ENCODE peak calls at places on chromosomes 6 and 20, in ten cellular contexts. K, D, J, M, W, G, R, L, E and B are unnamed samples.

GRCh38 chr20:31811198-31811597 is 8.0 kb upstream of the MYLK2 start:
- DNase-seq in J (no peak), L (no peak), K (no peak), M (no peak), D (no peak), G (no peak), R (no peak), W (no peak), E (no peak), B (no peak)

GRCh38 chr6:146890644-146891434 is 292.1 kb downstream of the ADGB start:
- DNase-seq in W (no peak), D (no peak), R (no peak), J (peak), E (no peak), M (no peak), G (no peak), K (no peak), L (peak), B (no peak)

GRCh38 chr6:45630314-45630713 is 252.6 kb upstream of the SUPT3H start:
- DNase-seq in J (no peak), L (no peak), G (no peak), D (no peak), M (no peak), E (no peak), K (no peak), W (no peak), R (no peak), B (no peak)

GRCh38 chr6:107973594-107973993 is 15.6 kb upstream of the SEC63 start:
- DNase-seq in K (no peak), M (no peak), J (no peak), W (no peak), E (no peak), R (no peak), D (no peak), G (no peak), L (no peak), B (no peak)

GRCh38 chr6:156587751-156588301 is 189.4 kb upstream of the ARID1B start:
- DNase-seq in L (no peak), D (no peak), E (no peak), W (no peak), G (no peak), K (no peak), J (no peak), R (no peak), M (no peak), B (peak)

GRCh38 chr6:7132398-7132797 is 24.6 kb downstream of the RREB1 start:
- DNase-seq in L (no peak), R (no peak), G (no peak), K (no peak), J (no peak), M (no peak), E (no peak), D (no peak), W (no peak), B (no peak)

GRCh38 chr6:108633436-108633835 is 72.7 kb downstream of the FOXO3 start:
- DNase-seq in K (no peak), G (no peak), L (no peak), W (no peak), M (no peak), E (no peak), D (no peak), R (no peak), J (no peak), B (no peak)

GRCh38 chr6:31813463-31813849 is 1.6 kb downstream of the HSPA1L start:
- DNase-seq in R (no peak), E (no peak), J (no peak), M (no peak), K (no peak), L (peak), W (no peak), G (no peak), D (no peak), B (no peak)

GRCh38 chr20:51573576-51574243 is 31.2 kb upstream of the NFATC2 start:
- DNase-seq in L (no peak), J (no peak), M (no peak), K (no peak), G (no peak), W (no peak), D (no peak), E (no peak), R (no peak), B (no peak)

GRCh38 chr20:22601361-22602141 is 17.2 kb upstream of the FOXA2 start:
- DNase-seq in L (no peak), M (no peak), W (no peak), D (no peak), J (no peak), R (no peak), G (no peak), K (no peak), E (no peak), B (peak)

GRCh38 chr20:17559338-17559737 is 10.5 kb upstream of the DSTN start:
- DNase-seq in G (no peak), W (no peak), K (no peak), J (no peak), M (no peak), L (no peak), E (no peak), D (no peak), R (peak), B (no peak)

GRCh38 chr6:13239530-13240455 is 88.5 kb downstream of the TBC1D7 start:
- DNase-seq in J (no peak), E (no peak), G (no peak), L (no peak), R (no peak), M (no peak), D (peak), W (no peak), K (no peak), B (no peak)

GRCh38 chr6:137913434-137913833 is 46.4 kb downstream of the TNFAIP3 start:
- DNase-seq in R (no peak), G (no peak), J (no peak), E (no peak), D (no peak), L (no peak), K (no peak), M (no peak), W (no peak), B (no peak)

GRCh38 chr20:40959325-40960092 is 69.1 kb upstream of the TOP1 start:
- DNase-seq in K (no peak), G (no peak), M (no peak), E (no peak), D (no peak), L (no peak), J (no peak), W (peak), R (no peak), B (no peak)

GRCh38 chr20:58084966-58085365 is 143.5 kb downstream of the ANKRD60 start:
- DNase-seq in G (no peak), D (no peak), J (no peak), L (no peak), K (no peak), W (no peak), R (no peak), M (no peak), E (no peak), B (no peak)

GRCh38 chr6:16334671-16335070 is 96.3 kb downstream of the GMPR start:
- DNase-seq in L (no peak), J (peak), E (peak), D (peak), K (no peak), W (no peak), M (no peak), G (peak), R (no peak), B (no peak)

GRCh38 chr20:5482791-5483190 is 166.0 kb upstream of the PROKR2 start:
- DNase-seq in R (no peak), D (peak), E (no peak), M (no peak), K (no peak), J (no peak), W (no peak), G (no peak), L (no peak), B (peak)

GRCh38 chr20:44231193-44231592 is 15.9 kb upstream of the GDAP1L1 start:
- DNase-seq in M (no peak), G (no peak), J (no peak), D (no peak), E (no peak), L (no peak), R (no peak), W (no peak), K (no peak), B (no peak)

GRCh38 chr20:56443654-56444540 is 24.5 kb upstream of the RTF2 start:
- DNase-seq in K (no peak), E (no peak), G (no peak), D (no peak), L (no peak), W (no peak), R (no peak), M (no peak), J (no peak), B (no peak)

GRCh38 chr6:158328446-158328845 is 16.2 kb downstream of the TULP4 start:
- DNase-seq in R (peak), G (no peak), J (no peak), E (no peak), L (no peak), K (no peak), D (no peak), M (no peak), W (no peak), B (peak)

GRCh38 chr6:5763871-5764270 is 242.9 kb downstream of the NRN1 start:
- DNase-seq in E (no peak), L (no peak), M (no peak), D (no peak), K (no peak), R (no peak), J (peak), W (peak), G (no peak), B (no peak)

GRCh38 chr6:16108996-16109658 is 19.8 kb upstream of the MYLIP start:
- DNase-seq in K (no peak), R (no peak), J (no peak), L (no peak), M (no peak), G (no peak), D (no peak), E (no peak), W (no peak), B (no peak)

GRCh38 chr20:1619861-1620444 is at the start of gene SIRPB1:
- DNase-seq in K (peak), M (no peak), G (no peak), R (no peak), W (peak), D (no peak), E (peak), L (no peak), J (no peak), B (no peak)

GRCh38 chr20:50298554-50299324 is 108.1 kb downstream of the CEBPB start:
- DNase-seq in R (no peak), E (no peak), M (no peak), L (no peak), G (no peak), D (no peak), K (no peak), W (no peak), J (no peak), B (no peak)

GRCh38 chr20:32524871-32525501 is 60.1 kb downstream of the NOL4L start:
- DNase-seq in E (no peak), W (no peak), J (no peak), R (no peak), M (no peak), L (peak), K (no peak), D (no peak), G (no peak), B (peak)

GRCh38 chr6:82275686-82276085 is 28.1 kb upstream of the IBTK start:
- DNase-seq in J (no peak), L (no peak), D (no peak), E (no peak), K (no peak), M (no peak), R (no peak), W (no peak), G (no peak), B (no peak)

GRCh38 chr6:39366875-39367618 is 44.5 kb upstream of the KCNK16 start:
- DNase-seq in R (no peak), W (no peak), J (no peak), M (no peak), L (no peak), E (no peak), D (no peak), K (no peak), G (no peak), B (no peak)

GRCh38 chr6:116847234-116847633 is 18.4 kb upstream of the GPRC6A start:
- DNase-seq in W (no peak), J (peak), G (peak), M (no peak), D (peak), R (peak), L (no peak), E (peak), K (peak), B (peak)

GRCh38 chr6:155473741-155474140 is 18.1 kb upstream of the NOX3 start:
- DNase-seq in J (no peak), R (no peak), W (no peak), E (no peak), L (no peak), G (no peak), D (no peak), M (no peak), K (no peak), B (no peak)

GRCh38 chr6:25971187-25971811 is 8.7 kb downstream of the TRIM38 start:
- DNase-seq in J (peak), G (peak), R (peak), M (no peak), D (peak), K (no peak), E (peak), W (no peak), L (no peak), B (no peak)

GRCh38 chr6:167802339-167802738 is 24.4 kb upstream of the AFDN start:
- DNase-seq in R (no peak), E (no peak), J (no peak), D (no peak), M (no peak), K (no peak), L (no peak), G (no peak), W (no peak), B (no peak)

GRCh38 chr20:2804921-2805681 is 4.7 kb upstream of the CPXM1 start:
- DNase-seq in R (no peak), E (peak), D (no peak), K (no peak), J (no peak), G (no peak), W (no peak), M (no peak), L (peak), B (no peak)

GRCh38 chr20:8116067-8116811 is 15.8 kb upstream of the PLCB1 start:
- DNase-seq in L (no peak), E (peak), K (no peak), M (no peak), D (peak), G (no peak), W (no peak), J (no peak), R (no peak), B (no peak)

GRCh38 chr6:18277181-18278006 is 13.1 kb upstream of the DEK start:
- DNase-seq in R (peak), K (no peak), J (no peak), E (peak), D (no peak), L (no peak), M (peak), W (peak), G (no peak), B (no peak)

GRCh38 chr20:3678893-3679720 is 2.7 kb downstream of the ADAM33 start:
- DNase-seq in G (no peak), R (no peak), L (peak), J (no peak), E (peak), M (no peak), W (no peak), D (peak), K (no peak), B (no peak)

GRCh38 chr20:64083380-64084208 is 604 bp downstream of the LKAAEAR1 start:
- DNase-seq in W (peak), J (peak), G (peak), E (peak), L (peak), R (peak), K (peak), D (peak), M (peak), B (peak)